ENCODE peak calls at places on chromosome 14, in five cellular contexts. Q is progenitor cell of endocrine pancreas, Z is testis, E is hepatocyte, A is nephron progenitor cell. T is an unnamed sample.
A peak's percentile ranks its signal among the peaks of the same experiment; 100 is the strongest.

GRCh38 chr14:55912344-55912743 is 205.9 kb upstream of the PELI2 start:
- DNase-seq in Q (no peak), Z (no peak), E (no peak), A (no peak), T (no peak)

GRCh38 chr14:60093088-60093487 is 1.4 kb downstream of the PCNX4 start:
- DNase-seq in E (no peak), Q (no peak), A (no peak), Z (no peak), T (no peak)

GRCh38 chr14:95008445-95009217 is 148.7 kb downstream of the DICER1 start:
- DNase-seq in Q (no peak), A (no peak), Z (no peak), E (no peak), T (no peak)

GRCh38 chr14:61147369-61147897 is 133.7 kb downstream of the TMEM30B start:
- DNase-seq in Z (no peak), Q (no peak), A (no peak), E (no peak), T (no peak)

GRCh38 chr14:101874001-101874400 is 90.4 kb upstream of the DYNC1H1 start:
- DNase-seq in Z (no peak), A (no peak), Q (no peak), E (no peak), T (no peak)

GRCh38 chr14:89598548-89599186 is 181.6 kb upstream of the FOXN3 start:
- DNase-seq in Z (no peak), E (no peak), Q (no peak), A (no peak), T (no peak)

GRCh38 chr14:72730468-72730867 is 163.4 kb downstream of the DPF3 start:
- DNase-seq in Z (no peak), Q (no peak), A (no peak), E (no peak), T (no peak)

GRCh38 chr14:54935958-54936357 is 33.3 kb upstream of the GCH1 start:
- DNase-seq in E (no peak), Z (no peak), Q (no peak), A (no peak), T (no peak)

GRCh38 chr14:52563120-52563519 is 10.5 kb downstream of the GPR137C start:
- DNase-seq in E (no peak), Q (no peak), A (no peak), Z (no peak), T (no peak)

GRCh38 chr14:81199084-81199483 is 21.7 kb downstream of the GTF2A1 start:
- DNase-seq in Z (no peak), E (no peak), A (no peak), Q (no peak), T (no peak)

GRCh38 chr14:104865069-104865630 is at the start of gene CEP170B:
- DNase-seq in A (peak; percentile 55), Z (peak; percentile 44), E (peak; percentile 88), Q (peak; percentile 41), T (no peak)

GRCh38 chr14:103346286-103346685 is 12.2 kb downstream of the EIF5 start:
- DNase-seq in Z (no peak), Q (no peak), A (no peak), E (no peak), T (no peak)

GRCh38 chr14:48075487-48075886 is 400.1 kb upstream of the MDGA2 start:
- DNase-seq in A (no peak), Z (no peak), E (no peak), Q (no peak), T (no peak)

GRCh38 chr14:89617471-89618291 is 200.6 kb upstream of the FOXN3 start:
- DNase-seq in A (peak; percentile 14), Q (no peak), Z (peak; percentile 56), E (peak; percentile 35), T (no peak)

GRCh38 chr14:85533821-85534271 is 3.9 kb downstream of the FLRT2 start:
- DNase-seq in Q (peak; percentile 15), Z (peak; percentile 21), A (peak; percentile 51), E (peak; percentile 20), T (peak; percentile 31)

GRCh38 chr14:30385925-30386324 is 173.0 kb upstream of the G2E3 start:
- DNase-seq in Q (no peak), Z (no peak), E (no peak), A (no peak), T (no peak)

GRCh38 chr14:88919502-88919901 is 95.1 kb downstream of the TTC8 start:
- DNase-seq in A (no peak), Z (no peak), E (no peak), Q (no peak), T (no peak)

GRCh38 chr14:49364752-49365117 is 221.4 kb downstream of the RPS29 start:
- DNase-seq in Q (no peak), Z (no peak), A (no peak), E (no peak), T (no peak)

GRCh38 chr14:71466251-71466650 is 466.0 kb upstream of the RGS6 start:
- DNase-seq in Z (no peak), A (no peak), E (no peak), Q (no peak), T (no peak)

GRCh38 chr14:23725528-23725927 is 89.4 kb downstream of the DHRS2 start:
- DNase-seq in Z (no peak), Q (no peak), E (no peak), A (no peak), T (no peak)

GRCh38 chr14:51454351-51454750 is 197.4 kb upstream of the FRMD6 start:
- DNase-seq in Z (no peak), A (no peak), Q (no peak), E (no peak), T (no peak)

GRCh38 chr14:81382517-81383225 is 17.5 kb downstream of the STON2 start:
- DNase-seq in Q (no peak), E (no peak), A (no peak), Z (no peak), T (no peak)

GRCh38 chr14:65502676-65503124 is 90.2 kb downstream of the FUT8 start:
- DNase-seq in Q (no peak), Z (no peak), E (no peak), A (no peak), T (no peak)

GRCh38 chr14:104356738-104357688 is 218.6 kb downstream of the KIF26A start:
- DNase-seq in Z (no peak), Q (no peak), A (no peak), E (no peak), T (peak; percentile 11)

GRCh38 chr14:35211067-35211466 is 81.1 kb upstream of the PSMA6 start:
- DNase-seq in A (no peak), Z (no peak), E (no peak), Q (no peak), T (no peak)

GRCh38 chr14:104145826-104146642 is 7.6 kb downstream of the KIF26A start:
- DNase-seq in A (peak; percentile 2), Z (no peak), E (no peak), Q (no peak), T (peak; percentile 35)

GRCh38 chr14:52551696-52552062 is 626 bp downstream of the TXNDC16 start:
- DNase-seq in Q (no peak), E (peak; percentile 30), A (no peak), Z (peak; percentile 47), T (no peak)

GRCh38 chr14:68851078-68851477 is 58.2 kb upstream of the ZFP36L1 start:
- DNase-seq in Z (no peak), E (no peak), A (no peak), Q (no peak), T (no peak)

GRCh38 chr14:55221186-55221585 is 29.8 kb upstream of the DLGAP5 start:
- DNase-seq in E (no peak), Z (no peak), Q (no peak), A (no peak), T (no peak)

GRCh38 chr14:101192661-101193000 is 289.1 kb upstream of the RTL1 start:
- DNase-seq in Q (no peak), Z (no peak), E (no peak), A (no peak), T (no peak)

GRCh38 chr14:104431351-104431928 is 148.1 kb upstream of the C14orf180 start:
- DNase-seq in Z (no peak), Q (no peak), A (no peak), E (no peak), T (no peak)

GRCh38 chr14:71720978-71721624 is 211.1 kb upstream of the RGS6 start:
- DNase-seq in Q (no peak), Z (peak; percentile 40), E (peak; percentile 63), A (peak; percentile 28), T (no peak)

GRCh38 chr14:84927096-84927910 is 602.6 kb upstream of the FLRT2 start:
- DNase-seq in E (no peak), Z (no peak), A (no peak), Q (no peak), T (no peak)

GRCh38 chr14:93974833-93975232 is 1.5 kb downstream of the ASB2 start:
- DNase-seq in E (no peak), Z (no peak), A (no peak), Q (no peak), T (no peak)

GRCh38 chr14:98210045-98210678 is 1061.8 kb downstream of the BCL11B start:
- DNase-seq in A (no peak), Z (no peak), Q (no peak), E (no peak), T (no peak)

GRCh38 chr14:102421366-102422057 is 58.8 kb downstream of the TECPR2 start:
- DNase-seq in Z (peak; percentile 4), Q (no peak), E (no peak), A (no peak), T (no peak)

GRCh38 chr14:77892890-77893484 is 93.1 kb downstream of the ADCK1 start:
- DNase-seq in Q (no peak), E (no peak), Z (no peak), A (no peak), T (no peak)

DNA sequence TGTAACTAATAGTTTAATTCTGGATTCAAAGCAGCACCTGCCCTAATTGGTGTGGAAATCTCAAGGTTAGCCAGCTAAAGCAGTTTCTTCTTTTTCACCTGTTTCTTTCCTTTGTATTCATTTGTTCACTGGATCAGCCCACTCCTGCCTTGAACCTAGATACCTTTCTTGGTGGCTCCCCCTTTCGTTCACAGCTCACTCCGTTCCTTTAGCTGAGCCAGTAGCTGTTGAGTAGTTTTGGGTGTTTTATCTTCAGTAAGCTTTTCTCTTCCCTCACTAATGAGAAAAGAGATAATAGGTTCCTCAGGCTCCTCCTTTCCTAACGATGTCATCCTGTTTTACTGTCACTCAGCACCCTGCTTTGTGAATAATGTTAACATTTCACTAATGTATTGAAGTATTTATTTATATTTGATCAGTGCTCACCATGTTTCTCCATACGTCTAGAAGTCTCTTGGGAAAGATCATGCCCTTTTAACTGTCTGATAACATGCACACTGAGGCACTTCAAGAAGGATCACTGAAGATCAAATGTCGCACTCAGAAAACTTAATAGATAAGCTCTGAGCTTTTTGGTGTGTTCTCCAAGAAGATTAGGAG is 121.1 kb downstream of the TGFB3 start:
- DNase-seq in Q (no peak), Z (no peak), A (no peak), E (no peak), T (no peak)
- TF ChIP-seq CTCF in Q (no peak), Z (no peak), A (no peak), E (peak; percentile 18), T (no peak)

GRCh38 chr14:105945891-105946290 is 419.5 kb downstream of the TMEM121 start:
- DNase-seq in E (no peak), Q (no peak), Z (no peak), A (no peak), T (no peak)
- TF ChIP-seq CTCF in E (no peak), Q (no peak), Z (no peak), A (no peak), T (no peak)

GRCh38 chr14:59020382-59020781 is 168.1 kb upstream of the DAAM1 start:
- DNase-seq in A (no peak), Q (no peak), Z (peak; percentile 30), E (peak; percentile 47), T (no peak)
- TF ChIP-seq CTCF in A (peak; percentile 33), Q (peak; percentile 54), Z (peak; percentile 21), E (peak; percentile 42), T (no peak)

GRCh38 chr14:79584679-79585078 is 626.6 kb downstream of the DIO2 start:
- DNase-seq in A (no peak), Z (no peak), Q (no peak), E (peak; percentile 13), T (no peak)
- TF ChIP-seq CTCF in A (no peak), Z (no peak), Q (no peak), E (peak; percentile 25), T (no peak)

T was measured in mesothelial cell of epicardium.